ENCODE peak calls at places on chromosome 17, in six cellular contexts. W, H, A, U, C and J are unnamed samples.

GRCh38 chr17:48391460-48391859 is 38.6 kb downstream of the SKAP1 start:
- DNase-seq in W (no peak), H (no peak), A (no peak), U (no peak), C (no peak), J (no peak)

GRCh38 chr17:30401097-30401496 is 22.4 kb downstream of the CPD start:
- DNase-seq in W (no peak), H (no peak), A (no peak), U (no peak), C (no peak), J (no peak)

GRCh38 chr17:7634384-7634783 is 4.4 kb downstream of the SHBG start:
- DNase-seq in W (peak), H (no peak), A (peak), U (no peak), C (no peak), J (peak)

GRCh38 chr17:72506773-72507172 is 386.0 kb downstream of the SOX9 start:
- DNase-seq in W (no peak), H (no peak), A (no peak), U (no peak), C (no peak), J (no peak)

GRCh38 chr17:6239237-6239798 is 169.1 kb downstream of the WSCD1 start:
- DNase-seq in W (peak), H (no peak), A (no peak), U (no peak), C (no peak), J (no peak)

GRCh38 chr17:71071837-71072236 is 902.5 kb downstream of the KCNJ2 start:
- DNase-seq in W (peak), H (no peak), A (no peak), U (peak), C (no peak), J (no peak)

GRCh38 chr17:56966277-56966676 is 5.4 kb upstream of the COIL start:
- DNase-seq in W (no peak), H (no peak), A (no peak), U (no peak), C (no peak), J (no peak)

GRCh38 chr17:78736526-78737079 is 45.5 kb downstream of the CYTH1 start:
- DNase-seq in W (peak), H (no peak), A (peak), U (no peak), C (peak), J (peak)

GRCh38 chr17:9875441-9875840 is 29.6 kb downstream of the RCVRN start:
- DNase-seq in W (no peak), H (no peak), A (no peak), U (no peak), C (no peak), J (no peak)

GRCh38 chr17:37844158-37844976 is 79.8 kb upstream of the TBC1D3K start:
- DNase-seq in W (peak), H (no peak), A (peak), U (peak), C (peak), J (peak)

GRCh38 chr17:64354824-64355535 is 35.7 kb downstream of the PECAM1 start:
- DNase-seq in W (no peak), H (no peak), A (no peak), U (no peak), C (no peak), J (no peak)

GRCh38 chr17:62950067-62950466 is 16.0 kb upstream of the TANC2 start:
- DNase-seq in W (peak), H (no peak), A (peak), U (peak), C (peak), J (no peak)

GRCh38 chr17:57551321-57552079 is 193.6 kb downstream of the CCDC182 start:
- DNase-seq in W (no peak), H (no peak), A (no peak), U (no peak), C (peak), J (peak)

GRCh38 chr17:10171057-10171456 is 27.3 kb downstream of the GAS7 start:
- DNase-seq in W (no peak), H (no peak), A (no peak), U (no peak), C (no peak), J (no peak)

GRCh38 chr17:21357281-21357680 is 18.9 kb upstream of the KCNJ12 start:
- DNase-seq in W (no peak), H (no peak), A (no peak), U (no peak), C (no peak), J (no peak)

GRCh38 chr17:62892870-62893338 is 73.1 kb upstream of the TANC2 start:
- DNase-seq in W (peak), H (no peak), A (no peak), U (no peak), C (peak), J (peak)

GRCh38 chr17:21211825-21212479 is 2.0 kb downstream of the TMEM11 start:
- DNase-seq in W (no peak), H (no peak), A (no peak), U (no peak), C (peak), J (no peak)

GRCh38 chr17:37519241-37519985 is 29.7 kb downstream of the DUSP14 start:
- DNase-seq in W (no peak), H (no peak), A (no peak), U (no peak), C (no peak), J (no peak)

GRCh38 chr17:7224661-7225111 is 4.9 kb downstream of the ACADVL start:
- DNase-seq in W (no peak), H (no peak), A (no peak), U (no peak), C (no peak), J (no peak)

GRCh38 chr17:42016411-42016831 is 818 bp downstream of the DNAJC7 start:
- DNase-seq in W (no peak), H (no peak), A (no peak), U (no peak), C (no peak), J (peak)

GRCh38 chr17:60941028-60941427 is 263.4 kb downstream of the BCAS3 start:
- DNase-seq in W (peak), H (no peak), A (peak), U (peak), C (peak), J (no peak)

GRCh38 chr17:15185625-15185991 is 79.5 kb downstream of the PMP22 start:
- DNase-seq in W (no peak), H (no peak), A (peak), U (peak), C (peak), J (no peak)

GRCh38 chr17:72388765-72389473 is 268.1 kb downstream of the SOX9 start:
- DNase-seq in W (peak), H (no peak), A (no peak), U (no peak), C (no peak), J (no peak)

GRCh38 chr17:64155751-64156544 is 26.0 kb upstream of the ERN1 start:
- DNase-seq in W (no peak), H (no peak), A (no peak), U (no peak), C (peak), J (no peak)

GRCh38 chr17:47304191-47304590 is 19.6 kb upstream of the EFCAB13 start:
- DNase-seq in W (no peak), H (no peak), A (no peak), U (no peak), C (no peak), J (no peak)

GRCh38 chr17:30840775-30841174 is 9.0 kb downstream of the ATAD5 start:
- DNase-seq in W (no peak), H (no peak), A (no peak), U (no peak), C (no peak), J (no peak)

GRCh38 chr17:79528592-79529125 is 82.2 kb downstream of the RBFOX3 start:
- DNase-seq in W (no peak), H (no peak), A (no peak), U (no peak), C (no peak), J (no peak)

GRCh38 chr17:43134774-43135453 is 9.8 kb upstream of the BRCA1 start:
- DNase-seq in W (no peak), H (no peak), A (no peak), U (no peak), C (no peak), J (no peak)

GRCh38 chr17:47776330-47777197 is 43.5 kb downstream of the TBX21 start:
- DNase-seq in W (peak), H (no peak), A (peak), U (peak), C (peak), J (peak)

GRCh38 chr17:51029568-51030463 is 90.9 kb downstream of the SPAG9 start:
- DNase-seq in W (no peak), H (no peak), A (no peak), U (no peak), C (no peak), J (no peak)

GRCh38 chr17:8160741-8161221 is 2.0 kb downstream of the VAMP2 start:
- DNase-seq in W (no peak), H (no peak), A (no peak), U (no peak), C (no peak), J (peak)

GRCh38 chr17:50205111-50205821 is 3.8 kb upstream of the COL1A1 start:
- DNase-seq in W (no peak), H (no peak), A (no peak), U (no peak), C (peak), J (no peak)

GRCh38 chr17:78089557-78090281 is 38.8 kb downstream of the TMC6 start:
- DNase-seq in W (no peak), H (no peak), A (no peak), U (no peak), C (no peak), J (no peak)

GRCh38 chr17:59105852-59106462 is 723 bp downstream of the TRIM37 start:
- DNase-seq in W (peak), H (no peak), A (no peak), U (no peak), C (peak), J (peak)

GRCh38 chr17:37368577-37368976 is 7.2 kb upstream of the C17orf78 start:
- DNase-seq in W (no peak), H (no peak), A (no peak), U (no peak), C (no peak), J (no peak)

GRCh38 chr17:65243838-65244237 is 106.7 kb downstream of the RGS9 start:
- DNase-seq in W (peak), H (no peak), A (no peak), U (no peak), C (no peak), J (peak)

GRCh38 chr17:72426321-72426720 is 305.5 kb downstream of the SOX9 start:
- DNase-seq in W (no peak), H (no peak), A (no peak), U (no peak), C (no peak), J (no peak)

GRCh38 chr17:79045830-79046500 is 22.0 kb downstream of the C1QTNF1 start:
- DNase-seq in W (peak), H (no peak), A (peak), U (peak), C (peak), J (peak)

GRCh38 chr17:75504347-75505151 is 10.8 kb downstream of the CASKIN2 start:
- DNase-seq in W (peak), H (no peak), A (peak), U (no peak), C (peak), J (peak)
- TF ChIP-seq CTCF in W (peak), H (peak), A (peak), U (peak), C (peak), J (peak)

GRCh38 chr17:45236002-45236606 is 14.4 kb downstream of the FMNL1 start:
- DNase-seq in W (no peak), H (no peak), A (no peak), U (no peak), C (no peak), J (no peak)

GRCh38 chr17:45232514-45233422 is 11.1 kb downstream of the FMNL1 start:
- DNase-seq in W (no peak), H (no peak), A (no peak), U (no peak), C (no peak), J (no peak)

GRCh38 chr17:45233423-45233924 is 11.8 kb downstream of the FMNL1 start:
- DNase-seq in W (no peak), H (no peak), A (no peak), U (no peak), C (no peak), J (no peak)

GRCh38 chr17:45235071-45236001 is 13.7 kb downstream of the FMNL1 start:
- DNase-seq in W (peak), H (no peak), A (peak), U (no peak), C (peak), J (peak)

DNA sequence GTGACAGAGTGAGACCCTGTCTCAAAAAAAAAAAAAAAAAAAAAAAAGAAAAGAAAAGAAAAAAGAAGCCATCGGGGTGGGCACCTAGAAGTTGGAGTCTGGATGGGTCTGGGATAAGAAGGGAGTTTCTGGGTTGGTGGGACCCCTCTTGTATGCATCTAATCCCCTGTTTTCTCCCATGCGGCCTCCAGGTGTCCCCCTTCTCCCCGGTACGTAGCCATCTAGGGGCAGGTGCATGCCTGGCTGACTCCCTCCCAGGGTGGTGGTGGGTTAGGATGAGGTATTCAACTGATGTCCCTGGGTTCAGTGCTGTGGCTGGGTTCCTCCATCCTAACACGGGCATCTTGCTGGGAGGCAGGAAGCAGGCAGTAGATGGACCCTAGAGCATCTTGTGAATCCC is 13.0 kb downstream of the FMNL1 start:
- DNase-seq in W (no peak), H (no peak), A (peak), U (no peak), C (no peak), J (peak)
- TF ChIP-seq CTCF in W (peak), H (no peak), A (peak), U (peak), C (no peak), J (peak)

DNA sequence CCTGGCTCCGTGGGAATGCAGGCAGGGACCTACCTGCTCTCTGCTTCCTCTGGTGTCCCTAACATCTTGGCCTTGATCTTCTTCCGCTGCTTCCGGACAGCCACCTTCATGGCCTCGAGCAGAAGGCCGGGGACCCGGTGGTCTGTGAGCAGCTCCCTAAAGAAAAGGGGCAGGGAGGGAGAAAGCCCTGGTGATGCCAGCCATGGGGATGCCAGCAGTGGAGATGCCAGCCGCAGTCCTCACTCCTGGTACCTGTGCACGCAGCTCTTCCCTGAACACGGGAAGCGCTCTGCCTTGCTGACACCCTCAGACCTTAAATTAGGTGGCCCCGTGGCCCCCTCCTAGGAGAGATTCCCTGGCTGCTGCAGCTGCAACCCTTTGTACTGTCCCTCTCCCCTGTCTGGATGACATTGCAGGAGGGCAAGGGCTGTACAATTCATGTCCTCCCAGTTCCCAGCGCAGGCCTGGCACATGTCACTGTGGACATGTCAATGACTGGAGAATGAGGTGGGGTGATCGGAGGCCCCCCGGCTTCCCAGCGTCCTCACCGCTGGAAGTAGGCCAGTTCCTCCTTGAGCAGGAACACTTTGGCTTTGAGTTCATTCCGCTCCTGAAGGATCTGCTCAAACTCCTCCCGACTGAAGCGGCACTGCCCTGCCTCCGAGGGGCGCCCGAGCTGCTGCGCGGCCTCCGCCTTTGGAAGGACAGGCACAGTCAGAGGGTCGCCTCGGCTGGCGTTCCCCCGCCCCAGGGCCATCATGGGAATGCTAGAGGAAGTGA is 1.7 kb downstream of the RILP start:
- DNase-seq in W (no peak), H (no peak), A (peak), U (no peak), C (peak), J (no peak)
- TF ChIP-seq CTCF in W (no peak), H (no peak), A (peak), U (peak), C (no peak), J (no peak)

DNA sequence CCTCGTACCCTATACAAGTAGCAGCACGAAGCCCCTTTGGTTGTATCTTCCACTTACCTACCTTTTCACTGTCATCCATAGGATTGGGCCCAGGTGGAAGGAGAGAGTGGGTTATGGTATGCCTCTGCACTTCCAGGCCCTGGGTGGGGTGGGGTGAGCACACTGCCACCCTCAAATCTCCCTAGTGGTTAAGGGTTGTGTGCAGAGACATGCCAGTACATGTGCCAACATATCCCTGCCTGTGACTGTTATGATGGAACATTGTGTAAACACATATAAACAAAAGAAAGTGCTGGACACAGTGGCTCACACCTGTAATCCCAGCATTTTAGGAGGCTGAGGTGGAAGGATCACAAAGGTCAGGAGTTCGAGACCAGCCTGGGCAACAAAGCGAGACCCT is 11.1 kb downstream of the HROB start:
- DNase-seq in W (peak), H (no peak), A (no peak), U (no peak), C (no peak), J (no peak)
- TF ChIP-seq CTCF in W (no peak), H (no peak), A (no peak), U (no peak), C (no peak), J (no peak)

GRCh38 chr17:74244543-74244942 is 29.5 kb upstream of the DNAI2 start:
- DNase-seq in W (no peak), H (no peak), A (no peak), U (no peak), C (no peak), J (no peak)

GRCh38 chr17:74245818-74246204 is 28.2 kb upstream of the DNAI2 start:
- DNase-seq in W (no peak), H (no peak), A (no peak), U (no peak), C (no peak), J (no peak)

GRCh38 chr17:74244128-74244527 is 29.9 kb upstream of the DNAI2 start:
- DNase-seq in W (no peak), H (no peak), A (no peak), U (no peak), C (no peak), J (no peak)

GRCh38 chr17:74243013-74243755 is 29.8 kb downstream of the TTYH2 start:
- DNase-seq in W (no peak), H (no peak), A (no peak), U (no peak), C (no peak), J (no peak)

GRCh38 chr17:74245145-74245817 is 28.8 kb upstream of the DNAI2 start:
- DNase-seq in W (no peak), H (no peak), A (peak), U (no peak), C (no peak), J (no peak)
- TF ChIP-seq CTCF in W (no peak), H (no peak), A (no peak), U (no peak), C (no peak), J (no peak)

DNA sequence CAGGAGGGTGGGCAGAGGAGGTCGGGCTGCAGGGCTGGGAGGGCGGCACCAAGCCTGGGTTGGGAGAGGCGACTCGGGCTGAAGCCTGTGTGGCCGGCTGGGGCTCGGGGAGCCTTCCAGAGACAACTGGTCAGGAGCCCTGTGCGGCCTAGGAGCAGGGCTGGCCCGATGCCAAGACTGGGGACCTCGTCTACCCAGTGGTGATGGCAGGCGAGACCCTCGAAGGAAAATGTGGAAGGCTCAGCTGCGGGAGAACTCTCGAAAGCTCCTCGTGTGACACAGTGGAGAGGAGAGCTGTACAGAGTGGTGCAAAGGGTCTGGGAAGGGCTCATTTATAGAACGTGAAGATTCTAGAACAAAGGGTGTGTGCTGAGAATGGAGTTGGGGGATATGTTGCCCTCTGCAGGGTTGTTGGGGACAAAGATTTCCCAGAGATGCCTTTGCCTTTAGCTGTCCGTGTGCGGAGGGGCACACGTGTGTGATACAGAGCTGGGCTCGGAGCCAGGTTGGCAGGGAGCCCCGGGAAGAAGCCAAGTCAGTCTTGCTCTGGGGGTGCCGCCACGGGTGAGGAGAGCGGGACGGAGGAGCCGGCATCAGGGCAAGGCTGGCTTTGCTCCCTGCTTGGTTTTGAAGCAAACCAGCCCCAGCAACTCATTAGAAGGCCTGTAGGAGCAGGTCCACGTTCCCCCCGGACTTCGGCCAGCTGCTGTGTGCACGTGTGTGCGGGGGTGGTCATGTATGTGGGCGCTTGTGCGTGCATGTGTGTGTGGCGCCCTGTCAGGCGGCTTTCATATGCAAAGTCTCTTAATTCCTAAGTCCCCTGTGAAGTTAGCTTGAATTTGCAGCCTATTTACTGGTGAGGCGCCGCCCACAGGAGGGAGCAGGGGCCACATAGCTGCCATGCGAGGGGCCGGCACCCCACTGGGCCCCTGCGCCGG is 132.4 kb upstream of the CHMP6 start:
- DNase-seq in W (peak), H (no peak), A (peak), U (peak), C (peak), J (no peak)
- TF ChIP-seq CTCF in W (no peak), H (no peak), A (peak), U (peak), C (no peak), J (no peak)

GRCh38 chr17:54900457-54901229 is at the start of gene TOM1L1:
- DNase-seq in W (peak), H (no peak), A (peak), U (no peak), C (peak), J (peak)
- TF ChIP-seq CTCF in W (peak), H (no peak), A (peak), U (no peak), C (no peak), J (no peak)

GRCh38 chr17:55053855-55054254 is 85.3 kb downstream of the STXBP4 start:
- DNase-seq in W (peak), H (no peak), A (no peak), U (no peak), C (no peak), J (no peak)
- TF ChIP-seq CTCF in W (peak), H (peak), A (peak), U (peak), C (no peak), J (no peak)